ENCODE peak calls at places on chromosomes 7 and 10, in nine cellular contexts. W is left lung, N is BJ, Z is fibroblast of lung, H is body of pancreas, C is mesenchymal stem cell, P is aorta, G is H7, M is brain microvascular endothelial cell. U is an unnamed sample. For H3K36me3, the result is how much of the 10 kb centered on the place peaks cover.

GRCh38 chr10:63520463-63521388 is 475 bp upstream of the REEP3 start:
- DNase-seq in Z (peak), G (peak), H (peak), W (peak), N (no peak), M (peak), C (peak), P (peak), U (peak)

GRCh38 chr10:71293446-71294090 is 25.5 kb upstream of the SLC29A3 start:
- DNase-seq in H (no peak), C (no peak), G (no peak), Z (no peak), P (no peak), M (no peak), W (peak), N (no peak), U (peak)

GRCh38 chr7:75534727-75535307 is 42.7 kb downstream of the SPDYE5 start:
- DNase-seq in W (no peak), H (no peak), Z (peak), N (peak), M (peak), C (peak), P (no peak), G (no peak), U (no peak)

GRCh38 chr10:35335133-35335532 is 1.2 kb upstream of the CCNY start:
- DNase-seq in H (no peak), M (no peak), C (no peak), Z (peak), N (no peak), P (no peak), W (no peak), G (no peak), U (no peak)

GRCh38 chr10:95445223-95445836 is 115.8 kb downstream of the SORBS1 start:
- DNase-seq in P (peak), G (no peak), W (no peak), H (peak), N (peak), Z (peak), M (peak), C (peak), U (no peak)

GRCh38 chr10:24457661-24458318 is 248.9 kb downstream of the KIAA1217 start:
- DNase-seq in N (no peak), Z (peak), P (no peak), G (no peak), C (peak), W (no peak), M (no peak), H (no peak), U (no peak)

GRCh38 chr10:97479939-97480338 is 18.3 kb downstream of the MMS19 start:
- DNase-seq in M (no peak), Z (no peak), G (peak), W (no peak), C (no peak), H (no peak), N (no peak), P (no peak), U (peak)

GRCh38 chr7:47776335-47776734 is 171.9 kb downstream of the PKD1L1 start:
- DNase-seq in P (no peak), W (no peak), G (no peak), N (no peak), C (no peak), H (no peak), Z (peak), M (no peak), U (no peak)

GRCh38 chr7:74138334-74138867 is 35.8 kb upstream of the EIF4H start:
- DNase-seq in N (no peak), M (no peak), W (no peak), Z (no peak), C (no peak), H (no peak), G (peak), P (no peak), U (no peak)

GRCh38 chr7:30566596-30566995 is 28.1 kb upstream of the GARS1 start:
- DNase-seq in C (no peak), M (no peak), P (no peak), W (no peak), Z (no peak), G (no peak), N (no peak), H (no peak), U (no peak)
- H3K36me3 ChIP-seq in C (under half), M (under half), P (under half), W (under half), Z (under half), G (under half), N (under half), H (under half), U (under half)

GRCh38 chr10:15815242-15815885 is 44.9 kb downstream of the MINDY3 start:
- DNase-seq in N (no peak), G (no peak), H (no peak), W (no peak), P (no peak), C (no peak), M (no peak), Z (no peak), U (no peak)

GRCh38 chr10:15817407-15818046 is 42.8 kb downstream of the MINDY3 start:
- DNase-seq in M (no peak), C (peak), P (no peak), W (no peak), G (no peak), Z (peak), N (no peak), H (no peak), U (no peak)

GRCh38 chr10:15813415-15813814 is 46.9 kb downstream of the MINDY3 start:
- DNase-seq in W (no peak), H (no peak), M (peak), G (no peak), C (peak), P (no peak), N (no peak), Z (peak), U (no peak)

GRCh38 chr10:15809450-15809849 is 50.9 kb downstream of the MINDY3 start:
- DNase-seq in G (no peak), W (no peak), C (no peak), H (no peak), M (no peak), N (no peak), Z (no peak), P (no peak), U (no peak)

GRCh38 chr10:15814565-15814964 is 45.7 kb downstream of the MINDY3 start:
- DNase-seq in W (no peak), C (no peak), P (no peak), G (no peak), H (no peak), N (no peak), M (no peak), Z (no peak), U (no peak)
- H3K36me3 ChIP-seq in W (under half), C (under half), P (under half), G (under half), H (under half), N (under half), M (under half), Z (under half), U (under half)

GRCh38 chr7:23338439-23338838 is 39.3 kb downstream of the MALSU1 start:
- DNase-seq in G (no peak), C (no peak), M (no peak), Z (no peak), H (no peak), W (no peak), P (no peak), N (no peak), U (no peak)

GRCh38 chr7:23335141-23335540 is 36.0 kb downstream of the MALSU1 start:
- DNase-seq in Z (no peak), P (no peak), C (no peak), G (no peak), W (no peak), M (no peak), H (no peak), N (no peak), U (no peak)

GRCh38 chr7:23336799-23337283 is 37.7 kb downstream of the MALSU1 start:
- DNase-seq in P (no peak), W (no peak), H (no peak), G (no peak), M (no peak), Z (no peak), C (no peak), N (no peak), U (no peak)

GRCh38 chr7:23335621-23336020 is 36.5 kb downstream of the MALSU1 start:
- DNase-seq in M (no peak), H (no peak), W (no peak), P (no peak), G (no peak), Z (no peak), N (no peak), C (no peak), U (no peak)

GRCh38 chr7:23337374-23337773 is 38.2 kb downstream of the MALSU1 start:
- DNase-seq in H (no peak), M (no peak), W (no peak), C (no peak), Z (no peak), N (no peak), P (no peak), G (no peak), U (no peak)
- H3K36me3 ChIP-seq in H (under half), M (under half), W (under half), C (under half), Z (under half), N (under half), P (under half), G (under half), U (under half)

GRCh38 chr7:139568813-139569490 is 45.5 kb downstream of the CLEC2L start:
- DNase-seq in W (no peak), N (no peak), M (no peak), P (peak), C (no peak), H (no peak), Z (no peak), G (no peak), U (no peak)
- H3K36me3 ChIP-seq in W (under half), N (under half), M (under half), P (under half), C (half or more), H (under half), Z (under half), G (under half), U (under half)

GRCh38 chr7:148340438-148340837 is 250.1 kb upstream of the C7orf33 start:
- DNase-seq in M (no peak), G (no peak), Z (no peak), W (no peak), P (no peak), N (no peak), H (no peak), C (no peak), U (no peak)

GRCh38 chr7:148336411-148336810 is 254.2 kb upstream of the C7orf33 start:
- DNase-seq in P (no peak), Z (no peak), W (no peak), G (no peak), M (no peak), H (no peak), C (no peak), N (no peak), U (no peak)

GRCh38 chr7:148337166-148337565 is 253.4 kb upstream of the C7orf33 start:
- DNase-seq in P (no peak), M (no peak), G (peak), C (no peak), W (no peak), N (no peak), Z (no peak), H (no peak), U (no peak)

GRCh38 chr7:148337566-148337965 is 253.0 kb upstream of the C7orf33 start:
- DNase-seq in W (no peak), P (no peak), Z (no peak), C (no peak), M (no peak), N (no peak), H (no peak), G (no peak), U (no peak)

GRCh38 chr7:148337995-148338747 is 252.4 kb upstream of the C7orf33 start:
- DNase-seq in W (no peak), P (no peak), N (no peak), G (no peak), H (no peak), M (no peak), Z (no peak), C (no peak), U (no peak)
- H3K36me3 ChIP-seq in W (under half), P (under half), N (under half), G (under half), H (under half), M (under half), Z (under half), C (under half), U (under half)

GRCh38 chr7:158745057-158745715 is 40.6 kb upstream of the NCAPG2 start:
- DNase-seq in C (no peak), G (no peak), M (no peak), N (no peak), W (no peak), P (no peak), H (no peak), Z (no peak), U (peak)
- H3K36me3 ChIP-seq in C (half or more), G (under half), M (half or more), N (under half), W (under half), P (under half), H (under half), Z (under half), U (under half)

U was measured in Peyer's patch.